ENCODE peak calls at places on chromosomes 3 and 15, in four cellular contexts. One of them, this sample, is unnamed.

GRCh38 chr3:88807471-88808090 is 299.8 kb upstream of the EPHA3 start:
- DNase-seq in left colon: no peak
- DNase-seq in activated CD4-positive, alpha-beta T cell treated with anti-CD3 and anti-CD28 coated beads, Interleukin-2, amount 50 U/mL, for 1 hour: no peak
- DNase-seq in fibroblast of mammary gland: peak
- DNase-seq in this sample: no peak

GRCh38 chr3:53109190-53109589 is 21.0 kb downstream of the RFT1 start:
- DNase-seq in activated CD4-positive, alpha-beta T cell treated with anti-CD3 and anti-CD28 coated beads, Interleukin-2, amount 50 U/mL, for 1 hour: no peak
- DNase-seq in fibroblast of mammary gland: peak
- DNase-seq in left colon: no peak
- DNase-seq in this sample: no peak

GRCh38 chr15:64019764-64020163 is 26.5 kb downstream of the DAPK2 start:
- DNase-seq in left colon: peak
- DNase-seq in fibroblast of mammary gland: no peak
- DNase-seq in activated CD4-positive, alpha-beta T cell treated with anti-CD3 and anti-CD28 coated beads, Interleukin-2, amount 50 U/mL, for 1 hour: no peak
- DNase-seq in this sample: no peak

GRCh38 chr3:29639621-29640290 is 358.9 kb downstream of the RBMS3 start:
- DNase-seq in fibroblast of mammary gland: no peak
- DNase-seq in activated CD4-positive, alpha-beta T cell treated with anti-CD3 and anti-CD28 coated beads, Interleukin-2, amount 50 U/mL, for 1 hour: no peak
- DNase-seq in left colon: no peak
- DNase-seq in this sample: no peak

GRCh38 chr15:96344706-96345559 is 14.4 kb downstream of the NR2F2 start:
- DNase-seq in fibroblast of mammary gland: no peak
- DNase-seq in activated CD4-positive, alpha-beta T cell treated with anti-CD3 and anti-CD28 coated beads, Interleukin-2, amount 50 U/mL, for 1 hour: no peak
- DNase-seq in left colon: peak
- DNase-seq in this sample: no peak

GRCh38 chr15:74511583-74511982 is 29.4 kb upstream of the ARID3B start:
- DNase-seq in fibroblast of mammary gland: no peak
- DNase-seq in activated CD4-positive, alpha-beta T cell treated with anti-CD3 and anti-CD28 coated beads, Interleukin-2, amount 50 U/mL, for 1 hour: no peak
- DNase-seq in left colon: no peak
- DNase-seq in this sample: no peak

GRCh38 chr3:4752201-4753072 is 226.8 kb upstream of the BHLHE40 start:
- DNase-seq in activated CD4-positive, alpha-beta T cell treated with anti-CD3 and anti-CD28 coated beads, Interleukin-2, amount 50 U/mL, for 1 hour: no peak
- DNase-seq in fibroblast of mammary gland: no peak
- DNase-seq in left colon: peak
- DNase-seq in this sample: no peak

GRCh38 chr3:186653079-186653710 is 12.6 kb upstream of the HRG start:
- DNase-seq in fibroblast of mammary gland: no peak
- DNase-seq in left colon: no peak
- DNase-seq in activated CD4-positive, alpha-beta T cell treated with anti-CD3 and anti-CD28 coated beads, Interleukin-2, amount 50 U/mL, for 1 hour: no peak
- DNase-seq in this sample: no peak

This sample was measured in NCI-H1436 treated with DMSO at 0.1 percent for 48 hours.